ENCODE peak calls at places on chromosome 6, in ten cellular contexts. I, G, K, E, W, S, M, Q, R and J are unnamed samples.

GRCh38 chr6:83411731-83412130 is 19.1 kb downstream of the ME1 start:
- DNase-seq in W (no peak), S (no peak), Q (no peak), E (no peak), I (no peak), G (no peak), K (no peak), R (no peak), M (no peak), J (no peak)

GRCh38 chr6:167832497-167833395 is 6.0 kb downstream of the AFDN start:
- DNase-seq in I (no peak), K (no peak), G (no peak), R (no peak), Q (no peak), W (no peak), S (no peak), M (no peak), E (no peak), J (no peak)

GRCh38 chr6:31968791-31969711 is 2.9 kb downstream of the DXO start:
- DNase-seq in W (no peak), I (no peak), K (no peak), Q (no peak), E (no peak), G (no peak), M (no peak), R (no peak), S (no peak), J (no peak)

GRCh38 chr6:10413850-10414765 is 766 bp downstream of the TFAP2A start:
- DNase-seq in I (no peak), Q (peak; percentile 52), M (no peak), W (no peak), G (no peak), K (no peak), E (peak; percentile 58), S (peak; percentile 89), R (no peak), J (peak; percentile 55)

GRCh38 chr6:16805190-16805860 is 44.1 kb upstream of the ATXN1 start:
- DNase-seq in M (no peak), I (no peak), K (no peak), E (no peak), W (no peak), G (peak; percentile 23), R (no peak), Q (no peak), S (peak; percentile 57), J (peak; percentile 17)

GRCh38 chr6:143187173-143187908 is 126.7 kb downstream of the AIG1 start:
- DNase-seq in W (no peak), R (no peak), S (no peak), I (no peak), G (peak; percentile 77), M (no peak), K (no peak), Q (no peak), E (peak; percentile 76), J (no peak)

GRCh38 chr6:27451660-27452390 is 21.1 kb downstream of the ZNF184 start:
- DNase-seq in M (no peak), I (no peak), Q (no peak), G (no peak), R (no peak), K (no peak), S (no peak), E (no peak), W (no peak), J (no peak)

GRCh38 chr6:142297996-142298753 is 3.6 kb upstream of the ADGRG6 start:
- DNase-seq in W (no peak), M (no peak), Q (no peak), G (peak; percentile 57), R (no peak), S (peak; percentile 71), K (no peak), I (no peak), E (peak; percentile 76), J (no peak)

GRCh38 chr6:16681260-16681873 is 79.9 kb downstream of the ATXN1 start:
- DNase-seq in R (no peak), W (no peak), G (peak; percentile 98), M (no peak), E (peak; percentile 92), Q (no peak), K (peak; percentile 87), I (no peak), S (no peak), J (no peak)

GRCh38 chr6:18245642-18246041 is 18.7 kb downstream of the DEK start:
- DNase-seq in G (no peak), Q (no peak), K (no peak), E (no peak), S (no peak), I (peak; percentile 38), M (no peak), R (no peak), W (no peak), J (no peak)